ENCODE peak calls at places on chromosomes 4 and X, in five cellular contexts. F is right atrium auricular region, Y is mammary epithelial cell, K is right lobe of liver, U is mesenchymal stem cell. E is an unnamed sample. For H3K4me1, the result is how much of the 10 kb centered on the place peaks cover.

GRCh38 chrX:150312931-150313330 is 50.2 kb upstream of the MAMLD1 start:
- DNase-seq in F (peak), Y (no peak), K (no peak), U (no peak), E (no peak)

GRCh38 chr4:180664766-180665368 is 1578.3 kb upstream of the TENM3 start:
- DNase-seq in F (peak), Y (peak), K (peak), U (peak), E (no peak)

GRCh38 chrX:30301977-30302376 is 7.2 kb downstream of the NR0B1 start:
- DNase-seq in F (no peak), Y (peak), K (no peak), U (no peak), E (no peak)

GRCh38 chr4:42638276-42638675 is 18.6 kb downstream of the ATP8A1 start:
- DNase-seq in F (no peak), Y (no peak), K (no peak), U (no peak), E (no peak)

GRCh38 chr4:4216261-4216660 is 10.5 kb downstream of the OTOP1 start:
- DNase-seq in F (no peak), Y (no peak), K (no peak), U (no peak), E (no peak)

GRCh38 chr4:125739760-125740159 is 425.0 kb downstream of the FAT4 start:
- DNase-seq in F (no peak), Y (no peak), K (no peak), U (peak), E (no peak)

GRCh38 chr4:145340071-145340695 is 141.5 kb upstream of the SMAD1 start:
- DNase-seq in F (no peak), Y (no peak), K (no peak), U (no peak), E (no peak)

GRCh38 chrX:5870238-5870637 is 358.4 kb downstream of the NLGN4X start:
- DNase-seq in F (no peak), Y (no peak), K (no peak), U (peak), E (no peak)

GRCh38 chrX:153901753-153902140 is 2.7 kb upstream of the AVPR2 start:
- DNase-seq in F (no peak), Y (no peak), K (no peak), U (no peak), E (no peak)
- H3K4me1 ChIP-seq in F (under half), Y (under half), K (under half), U (under half), E (under half)

DNA sequence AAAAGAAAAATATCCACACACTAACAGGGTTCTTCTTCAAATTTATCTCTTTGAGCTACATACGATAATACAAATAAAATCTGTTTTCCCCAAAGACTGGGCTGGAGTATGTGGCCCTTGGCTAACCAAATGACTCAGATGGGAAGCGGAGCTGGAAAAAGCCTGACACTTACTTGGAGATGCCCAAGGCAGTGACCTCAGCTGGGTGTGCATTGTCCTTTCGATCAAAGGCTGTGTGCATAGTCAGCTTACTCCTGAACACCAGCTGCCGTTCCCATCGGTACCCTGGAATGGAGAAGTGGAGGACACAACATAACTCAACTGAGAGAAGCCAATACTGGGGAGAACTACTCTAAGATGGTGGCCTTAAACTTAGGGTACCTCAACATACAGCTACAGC is 95.1 kb downstream of the CDS1 start:
- DNase-seq in F (no peak), Y (no peak), K (no peak), U (no peak), E (no peak)
- H3K4me3 ChIP-seq in F (no peak), Y (no peak), K (no peak), U (no peak), E (no peak)

DNA sequence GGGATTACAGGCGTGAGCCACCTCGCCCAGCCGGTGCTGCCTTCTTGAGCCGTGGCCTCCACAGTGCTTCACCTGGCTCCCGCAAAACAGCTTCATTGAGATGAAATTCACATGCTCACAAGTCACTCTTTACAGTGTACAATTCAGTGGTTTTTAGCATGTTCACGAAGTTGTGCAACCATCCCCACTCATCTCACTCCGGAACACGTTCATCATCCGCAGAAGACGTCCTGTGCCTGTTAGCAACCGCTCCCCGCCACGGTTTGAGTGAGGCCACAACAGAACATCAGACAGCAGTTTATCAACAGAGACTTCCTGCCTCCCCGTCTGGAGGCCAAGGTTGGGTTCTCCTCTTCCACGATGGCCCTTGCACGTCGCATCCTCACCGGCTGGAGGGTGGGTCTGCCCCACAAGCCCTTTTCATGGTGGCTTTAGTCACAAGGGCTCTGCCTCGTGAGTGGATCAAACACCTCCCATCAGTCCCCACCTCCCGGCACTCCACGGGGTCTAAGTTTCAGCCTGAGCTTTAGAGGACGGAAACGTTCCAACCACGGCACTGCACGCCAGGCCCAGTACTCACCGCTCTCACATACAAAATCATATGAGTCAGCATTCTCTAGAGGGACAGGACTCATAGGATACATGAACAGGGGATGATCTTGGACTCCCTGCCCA is 29.6 kb upstream of the SPON2 start:
- DNase-seq in F (peak), Y (no peak), K (peak), U (peak), E (no peak)
- H3K4me1 ChIP-seq in F (under half), Y (under half), K (under half), U (half or more), E (half or more)

GRCh38 chr4:127783971-127784519 is 1.9 kb downstream of the HSPA4L start:
- DNase-seq in F (no peak), Y (peak), K (no peak), U (no peak), E (no peak)
- H3K4me3 ChIP-seq in F (peak), Y (peak), K (no peak), U (peak), E (peak)

GRCh38 chr4:1242506-1243450 is 6.2 kb downstream of the CTBP1 start:
- DNase-seq in F (no peak), Y (no peak), K (peak), U (no peak), E (no peak)

GRCh38 chr4:1240721-1241465 is 8.0 kb downstream of the CTBP1 start:
- DNase-seq in F (no peak), Y (no peak), K (peak), U (no peak), E (no peak)

GRCh38 chr4:1243451-1244080 is 5.4 kb downstream of the CTBP1 start:
- DNase-seq in F (no peak), Y (no peak), K (peak), U (no peak), E (no peak)

GRCh38 chr4:1241466-1241935 is 7.4 kb downstream of the CTBP1 start:
- DNase-seq in F (no peak), Y (no peak), K (no peak), U (no peak), E (no peak)

DNA sequence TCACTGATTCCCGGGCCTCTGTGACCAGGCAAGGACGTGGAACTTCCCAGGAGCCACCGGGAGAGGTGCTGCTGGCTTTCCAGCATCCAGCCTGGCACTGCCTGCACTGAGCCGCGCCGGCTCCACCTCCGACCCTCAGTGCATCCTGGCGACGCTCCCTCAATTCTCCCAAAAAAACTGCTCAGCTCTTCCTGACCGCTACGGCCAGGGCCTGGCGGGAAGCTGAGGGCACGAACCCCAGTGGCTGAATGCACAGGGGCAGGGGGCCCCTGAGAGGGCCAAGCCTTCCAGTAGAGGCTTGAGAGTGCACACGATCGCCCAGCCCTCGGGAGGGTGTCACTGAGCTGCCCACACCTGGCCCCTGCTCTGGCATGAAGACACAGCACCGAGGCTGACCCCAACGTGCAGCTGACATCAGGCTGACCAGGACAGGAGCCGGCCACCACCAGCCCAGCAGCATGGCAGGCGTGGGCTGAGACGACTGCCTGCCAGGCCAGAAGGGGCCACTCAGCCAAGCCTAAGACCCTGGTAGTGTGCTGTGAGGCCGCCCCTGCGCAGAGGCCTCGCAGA is 6.9 kb downstream of the CTBP1 start:
- DNase-seq in F (no peak), Y (no peak), K (peak), U (no peak), E (no peak)
- H3K4me1 ChIP-seq in F (under half), Y (under half), K (half or more), U (half or more), E (half or more)

DNA sequence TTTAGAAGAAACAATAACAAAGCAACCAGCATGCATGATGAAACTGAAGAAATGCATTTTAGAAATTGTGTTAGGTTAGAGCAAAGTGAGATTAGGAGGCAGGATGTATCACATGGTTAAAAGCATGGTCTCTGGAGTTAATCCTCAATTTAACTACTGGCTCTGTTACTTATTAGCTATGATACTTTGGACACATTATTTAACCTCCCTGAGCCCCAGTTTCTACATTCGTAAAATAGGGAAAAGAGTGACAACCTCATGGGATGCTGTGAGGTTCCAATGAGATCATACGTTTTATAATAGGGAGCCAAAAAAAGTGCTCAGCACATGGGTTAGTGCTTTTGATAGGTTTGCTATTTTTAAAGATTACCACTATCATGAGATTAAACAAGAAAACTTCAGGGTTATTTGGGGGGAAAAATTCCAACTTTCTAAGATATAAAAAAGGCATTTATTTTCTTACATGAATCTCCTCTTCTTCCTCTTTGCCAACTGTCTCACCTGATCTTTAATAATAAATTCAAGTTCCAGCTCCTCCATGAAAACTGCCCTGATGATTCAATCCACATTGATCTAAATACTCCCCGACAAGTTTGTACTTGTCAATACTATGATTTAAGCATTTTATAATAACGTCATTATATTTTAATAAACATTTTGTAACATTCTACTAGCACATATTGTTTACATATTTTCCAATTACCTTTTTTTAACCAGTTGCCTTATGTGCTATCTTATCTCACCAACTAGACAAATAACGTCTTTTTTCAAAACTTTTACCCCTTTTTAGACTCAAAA is 4.6 kb downstream of the SEC31A start:
- DNase-seq in F (no peak), Y (peak), K (no peak), U (no peak), E (no peak)
- H3K4me3 ChIP-seq in F (no peak), Y (peak), K (no peak), U (peak), E (no peak)

DNA sequence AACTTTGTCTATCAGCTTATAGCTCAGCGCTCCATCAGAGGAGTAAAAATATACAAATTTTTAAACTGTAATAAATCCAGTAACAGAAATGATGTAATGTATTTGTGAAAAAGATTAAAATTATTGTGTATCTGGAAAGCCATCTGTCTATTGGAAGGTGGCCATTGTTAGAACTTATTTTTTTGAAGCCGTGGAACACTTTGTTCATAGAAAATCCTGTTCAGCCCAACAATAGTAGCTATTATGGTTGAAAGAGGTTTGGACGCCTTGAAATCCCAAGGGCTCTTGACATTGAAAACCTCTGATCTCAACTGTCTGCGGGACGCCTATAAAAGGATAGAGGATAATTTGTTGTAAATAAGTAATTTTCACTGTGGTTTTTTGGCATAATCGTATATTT is 98.3 kb downstream of the RAPGEF2 start:
- DNase-seq in F (no peak), Y (no peak), K (no peak), U (no peak), E (no peak)
- H3K4me1 ChIP-seq in F (under half), Y (under half), K (under half), U (under half), E (under half)

GRCh38 chr4:56871357-56871993 is 36.2 kb upstream of the REST start:
- DNase-seq in F (no peak), Y (no peak), K (no peak), U (no peak), E (no peak)
- H3K4me3 ChIP-seq in F (no peak), Y (no peak), K (no peak), U (peak), E (no peak)

GRCh38 chr4:13920901-13921300 is 293.4 kb upstream of the BOD1L1 start:
- DNase-seq in F (peak), Y (peak), K (no peak), U (peak), E (no peak)

GRCh38 chr4:13918110-13918509 is 290.6 kb upstream of the BOD1L1 start:
- DNase-seq in F (peak), Y (peak), K (no peak), U (peak), E (no peak)

GRCh38 chr4:13917010-13917409 is 289.5 kb upstream of the BOD1L1 start:
- DNase-seq in F (no peak), Y (peak), K (no peak), U (peak), E (no peak)

GRCh38 chr4:13920111-13920875 is 292.8 kb upstream of the BOD1L1 start:
- DNase-seq in F (no peak), Y (peak), K (no peak), U (peak), E (no peak)

DNA sequence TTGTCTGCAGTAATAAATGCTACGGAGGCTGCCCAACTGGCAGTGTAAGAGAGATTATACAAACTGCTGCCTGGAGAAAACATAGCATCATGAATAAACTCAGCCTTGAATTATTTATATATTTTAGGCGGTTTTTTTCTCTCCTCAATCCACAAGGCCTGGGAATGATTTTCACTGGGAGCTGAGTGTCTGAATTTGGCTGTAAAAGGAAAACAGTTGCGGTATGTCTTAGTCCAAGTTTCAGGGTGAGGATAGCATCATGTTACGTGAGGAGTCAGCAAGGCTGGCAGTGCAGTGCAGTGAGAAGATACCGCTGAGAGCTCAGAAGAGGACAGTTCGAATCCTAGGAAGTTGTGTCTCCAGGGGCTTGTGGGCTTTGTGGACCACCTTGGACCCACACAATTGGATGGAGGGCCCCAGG is 291.5 kb upstream of the BOD1L1 start:
- DNase-seq in F (no peak), Y (no peak), K (no peak), U (peak), E (no peak)
- H3K4me1 ChIP-seq in F (under half), Y (half or more), K (under half), U (under half), E (under half)

E was measured in vagina.